ENCODE peak calls at places on chromosomes 3 and 15, in six cellular contexts. U is AG08396, M is WTC11, C is epithelial cell of esophagus, V is activated T-helper 1 cell treated with Interleukin-2 at 50 U/mL for 16 hours, L is hippocampal formation. Z is an unnamed sample.

GRCh38 chr3:195907730-195908438 is 467 bp downstream of the TNK2 start:
- DNase-seq in U (peak), M (no peak), C (peak), V (peak), L (peak), Z (no peak)

GRCh38 chr3:192570757-192571156 is 156.6 kb downstream of the FGF12 start:
- DNase-seq in U (no peak), M (no peak), C (no peak), V (no peak), L (no peak), Z (peak)

GRCh38 chr15:48703544-48703943 is 58.0 kb upstream of the FBN1 start:
- DNase-seq in U (no peak), M (no peak), C (peak), V (no peak), L (no peak), Z (no peak)

GRCh38 chr15:64536244-64536836 is 76.0 kb downstream of the ZNF609 start:
- DNase-seq in U (peak), M (no peak), C (peak), V (no peak), L (no peak), Z (peak)

GRCh38 chr3:46662771-46663551 is 30.5 kb downstream of the ALS2CL start:
- DNase-seq in U (peak), M (no peak), C (no peak), V (no peak), L (peak), Z (no peak)

GRCh38 chr15:71496336-71496955 is 313.9 kb upstream of the NR2E3 start:
- DNase-seq in U (peak), M (no peak), C (peak), V (no peak), L (no peak), Z (peak)

GRCh38 chr3:73611176-73611575 is 13.6 kb downstream of the PDZRN3 start:
- DNase-seq in U (no peak), M (no peak), C (no peak), V (no peak), L (no peak), Z (no peak)

GRCh38 chr3:170346481-170347125 is 10.9 kb upstream of the SKIL start:
- DNase-seq in U (peak), M (no peak), C (peak), V (no peak), L (no peak), Z (no peak)

GRCh38 chr3:60720696-60721228 is 530.5 kb downstream of the FHIT start:
- DNase-seq in U (no peak), M (no peak), C (no peak), V (no peak), L (no peak), Z (no peak)

GRCh38 chr15:40333922-40334492 is 6.7 kb downstream of the CCDC9B start:
- DNase-seq in U (no peak), M (no peak), C (peak), V (no peak), L (peak), Z (no peak)